ENCODE peak calls at places on chromosomes 6 and 20, in nine cellular contexts. F is endodermal cell, A is heart right ventricle, D is stomach, K is ovary, I is left ventricle myocardium inferior, L is fibroblast of the aortic adventitia, X is fibroblast of mammary gland, M is A549. W is an unnamed sample.

GRCh38 chr20:11376998-11377397 is 540.7 kb upstream of the BTBD3 start:
- DNase-seq in F (no peak), A (no peak), D (no peak), K (no peak), I (no peak), L (peak), X (peak), M (no peak), W (peak)

GRCh38 chr20:9807176-9807575 is 31.7 kb downstream of the PAK5 start:
- DNase-seq in F (no peak), A (no peak), D (no peak), K (no peak), I (no peak), L (no peak), X (no peak), M (no peak), W (no peak)

GRCh38 chr20:19757487-19757972 is 528 bp upstream of the RIN2 start:
- DNase-seq in F (peak), A (peak), D (peak), K (peak), I (peak), L (peak), X (peak), M (peak), W (peak)

GRCh38 chr6:53673138-53673801 is 7.7 kb upstream of the KLHL31 start:
- DNase-seq in F (no peak), A (no peak), D (no peak), K (no peak), I (no peak), L (peak), X (peak), M (peak), W (peak)

GRCh38 chr6:81759782-81760181 is 7.3 kb upstream of the TENT5A start:
- DNase-seq in F (no peak), A (no peak), D (no peak), K (no peak), I (no peak), L (peak), X (peak), M (no peak), W (no peak)

GRCh38 chr6:144338951-144339681 is 54.0 kb downstream of the UTRN start:
- DNase-seq in F (no peak), A (no peak), D (no peak), K (no peak), I (no peak), L (no peak), X (no peak), M (no peak), W (no peak)

GRCh38 chr6:70680396-70680795 is 12.7 kb downstream of the SMAP1 start:
- DNase-seq in F (no peak), A (no peak), D (no peak), K (no peak), I (no peak), L (peak), X (no peak), M (no peak), W (no peak)

GRCh38 chr20:19397676-19398075 is 185.2 kb downstream of the SLC24A3 start:
- DNase-seq in F (no peak), A (no peak), D (no peak), K (no peak), I (no peak), L (no peak), X (no peak), M (no peak), W (no peak)

GRCh38 chr6:133951881-133952814 is 876 bp upstream of the TBPL1 start:
- DNase-seq in F (peak), A (peak), D (peak), K (peak), I (peak), L (peak), X (peak), M (peak), W (peak)

GRCh38 chr20:34268851-34269668 is 27.8 kb downstream of the ASIP start:
- DNase-seq in F (peak), A (peak), D (peak), K (peak), I (peak), L (no peak), X (peak), M (no peak), W (no peak)

GRCh38 chr20:5400164-5400762 is 83.5 kb upstream of the PROKR2 start:
- DNase-seq in F (peak), A (no peak), D (no peak), K (no peak), I (no peak), L (peak), X (peak), M (no peak), W (peak)

GRCh38 chr6:72522735-72523141 is 99.1 kb upstream of the KCNQ5 start:
- DNase-seq in F (peak), A (no peak), D (no peak), K (no peak), I (no peak), L (no peak), X (no peak), M (peak), W (no peak)

GRCh38 chr6:132007474-132008190 is 56.5 kb upstream of the CCN2 start:
- DNase-seq in F (no peak), A (no peak), D (no peak), K (no peak), I (no peak), L (peak), X (peak), M (no peak), W (peak)

GRCh38 chr6:56699066-56699654 is 56.5 kb upstream of the DST start:
- DNase-seq in F (no peak), A (no peak), D (no peak), K (no peak), I (no peak), L (peak), X (peak), M (no peak), W (no peak)

GRCh38 chr6:133854633-133855598 is 34.0 kb upstream of the TCF21 start:
- DNase-seq in F (peak), A (no peak), D (no peak), K (no peak), I (no peak), L (no peak), X (no peak), M (no peak), W (no peak)

GRCh38 chr20:4563534-4563933 is 158.2 kb upstream of the PRND start:
- DNase-seq in F (peak), A (no peak), D (no peak), K (no peak), I (no peak), L (peak), X (peak), M (no peak), W (peak)

GRCh38 chr6:21808551-21809181 is 215.1 kb downstream of the SOX4 start:
- DNase-seq in F (no peak), A (peak), D (no peak), K (peak), I (no peak), L (peak), X (peak), M (no peak), W (no peak)
- H3K4me3 ChIP-seq in F (no peak), A (no peak), D (no peak), K (no peak), I (peak), L (no peak), X (no peak), M (no peak), W (no peak)

GRCh38 chr20:18066421-18067333 is 9.0 kb upstream of the OVOL2 start:
- DNase-seq in F (peak), A (no peak), D (no peak), K (no peak), I (no peak), L (no peak), X (no peak), M (no peak), W (no peak)
- TF ChIP-seq CTCF in F (peak), A (no peak), D (peak), K (no peak), I (no peak), L (peak), X (peak), M (no peak), W (peak)

DNA sequence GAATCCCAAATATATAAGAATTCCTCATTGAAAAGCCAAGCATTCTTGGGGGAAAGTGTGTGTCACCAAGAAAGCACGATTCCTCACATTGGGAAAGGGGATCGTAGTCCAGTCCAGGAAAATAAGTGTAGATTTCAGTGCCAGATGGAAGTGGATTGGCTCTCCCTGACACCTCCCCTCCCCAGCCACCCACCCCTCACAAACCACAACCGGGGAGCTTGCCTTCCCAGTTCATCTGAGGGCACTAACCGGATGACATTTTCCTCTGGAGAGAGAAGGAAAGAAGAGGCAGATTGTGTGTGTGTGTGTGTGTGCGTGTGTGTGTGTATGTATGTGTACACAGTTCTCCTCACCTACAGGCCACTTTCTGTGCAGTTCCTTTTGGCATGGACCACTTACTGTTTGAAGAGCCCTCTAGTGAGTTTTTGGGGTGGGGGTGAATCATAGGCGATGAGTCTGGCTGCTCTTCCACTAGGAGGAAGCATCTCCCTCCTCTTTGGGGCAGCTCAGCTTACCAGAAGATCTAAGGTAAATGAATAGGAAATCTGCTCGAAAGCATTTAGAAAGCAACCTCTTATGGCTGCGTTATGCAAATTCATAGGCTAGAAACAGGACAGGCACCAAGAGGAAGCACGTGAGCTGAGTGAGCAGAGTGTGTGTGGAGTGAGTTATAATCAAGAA is 20.8 kb downstream of the DAAM2 start:
- DNase-seq in F (no peak), A (no peak), D (no peak), K (no peak), I (no peak), L (peak), X (peak), M (no peak), W (peak)
- H3K4me3 ChIP-seq in F (no peak), A (no peak), D (no peak), K (no peak), I (no peak), L (no peak), X (no peak), M (no peak), W (no peak)

GRCh38 chr20:44460795-44461141 is 14.9 kb upstream of the TTPAL start:
- DNase-seq in F (no peak), A (no peak), D (no peak), K (no peak), I (no peak), L (peak), X (peak), M (peak), W (peak)
- TF ChIP-seq CTCF in F (peak), A (peak), D (peak), K (peak), I (peak), L (peak), X (peak), M (peak), W (peak)

W was measured in astrocyte of the cerebellum.